ENCODE peak calls at places on chromosomes 13 and 19, in eight cellular contexts. Q, Z, I, Y, X, G, W and L are unnamed samples.

GRCh38 chr19:33630880-33631627 is 9.3 kb downstream of the CHST8 start:
- DNase-seq in Q (no peak), I (peak; percentile 26), X (no peak), G (no peak), Z (no peak), W (no peak), Y (no peak), L (no peak)

GRCh38 chr13:106680796-106681482 is 113.0 kb upstream of the ARGLU1 start:
- DNase-seq in G (no peak), W (no peak), Y (no peak), Q (no peak), X (no peak), I (no peak), Z (no peak), L (no peak)

GRCh38 chr13:65460136-65460535 is 1770.0 kb downstream of the PCDH9 start:
- DNase-seq in G (no peak), Z (no peak), Y (no peak), X (no peak), W (no peak), Q (no peak), I (no peak), L (no peak)

GRCh38 chr19:3357731-3358391 is 8.5 kb upstream of the NFIC start:
- DNase-seq in Q (no peak), Y (peak; percentile 56), I (peak; percentile 45), W (no peak), G (no peak), Z (peak; percentile 58), X (peak; percentile 90), L (no peak)

GRCh38 chr13:46556380-46556779 is 3.4 kb downstream of the LRCH1 start:
- DNase-seq in X (no peak), Q (no peak), Y (no peak), G (no peak), W (no peak), I (no peak), Z (no peak), L (no peak)

GRCh38 chr13:20814224-20814910 is 40.6 kb upstream of the EEF1AKMT1 start:
- DNase-seq in I (peak; percentile 93), X (peak; percentile 88), W (peak; percentile 96), Q (peak; percentile 69), Z (no peak), Y (no peak), G (peak; percentile 66), L (peak; percentile 72)

GRCh38 chr19:34075661-34076091 is 96.6 kb upstream of the LSM14A start:
- DNase-seq in Y (no peak), X (no peak), I (peak; percentile 15), Z (no peak), G (no peak), Q (no peak), W (no peak), L (no peak)

GRCh38 chr19:53908106-53908932 is 759 bp upstream of the CACNG7 start:
- DNase-seq in Z (no peak), I (peak; percentile 56), X (peak; percentile 80), W (no peak), G (no peak), Q (no peak), Y (peak; percentile 61), L (peak; percentile 19)

GRCh38 chr19:56699552-56699951 is 28.0 kb upstream of the ZNF835 start:
- DNase-seq in I (no peak), Z (no peak), G (no peak), Y (no peak), Q (no peak), W (no peak), X (no peak), L (no peak)

GRCh38 chr13:50244913-50245574 is 229.8 kb downstream of the KCNRG start:
- DNase-seq in Z (peak; percentile 48), W (no peak), X (no peak), Y (peak; percentile 36), G (no peak), I (peak; percentile 88), Q (peak; percentile 12), L (peak; percentile 96)

GRCh38 chr19:42150353-42150752 is 18.1 kb upstream of the POU2F2 start:
- DNase-seq in G (no peak), X (peak; percentile 51), Q (no peak), Y (no peak), Z (no peak), W (no peak), I (no peak), L (no peak)

GRCh38 chr19:18951721-18952281 is 10.8 kb upstream of the HOMER3 start:
- DNase-seq in Y (no peak), G (no peak), W (no peak), X (no peak), Z (no peak), I (peak; percentile 87), Q (no peak), L (peak; percentile 99)

GRCh38 chr19:51158474-51159129 is 16.5 kb downstream of the SIGLEC7 start:
- DNase-seq in I (peak; percentile 46), Y (peak; percentile 78), Z (peak; percentile 75), W (peak; percentile 74), G (no peak), Q (no peak), X (peak; percentile 51), L (peak; percentile 33)

GRCh38 chr13:60182907-60183306 is 19.2 kb upstream of the DIAPH3 start:
- DNase-seq in Y (no peak), W (no peak), Q (no peak), Z (no peak), G (no peak), X (no peak), I (no peak), L (no peak)

GRCh38 chr19:30339624-30340525 is 32.3 kb upstream of the ZNF536 start:
- DNase-seq in W (no peak), I (no peak), X (no peak), G (peak; percentile 28), Y (no peak), Q (no peak), Z (no peak), L (no peak)

GRCh38 chr19:30338878-30339623 is 33.1 kb upstream of the ZNF536 start:
- DNase-seq in W (no peak), Q (no peak), Z (no peak), G (peak; percentile 21), I (no peak), Y (no peak), X (no peak), L (no peak)

GRCh38 chr19:30342901-30343300 is 29.3 kb upstream of the ZNF536 start:
- DNase-seq in W (no peak), X (no peak), G (peak; percentile 32), Z (no peak), I (no peak), Q (no peak), Y (no peak), L (no peak)

GRCh38 chr19:30341646-30342201 is 30.5 kb upstream of the ZNF536 start:
- DNase-seq in G (no peak), Q (no peak), W (no peak), X (no peak), Y (no peak), Z (no peak), I (peak; percentile 10), L (no peak)

GRCh38 chr19:30340724-30341595 is 31.2 kb upstream of the ZNF536 start:
- DNase-seq in Y (no peak), X (no peak), W (no peak), Z (no peak), G (no peak), I (peak; percentile 4), Q (no peak), L (no peak)
- H3K4me3 ChIP-seq in Y (no peak overlapping the region), X (no peak overlapping the region), W (no peak overlapping the region), Z (no peak overlapping the region), G (no peak overlapping the region), I (no peak overlapping the region), Q (no peak overlapping the region), L (no peak overlapping the region)

DNA sequence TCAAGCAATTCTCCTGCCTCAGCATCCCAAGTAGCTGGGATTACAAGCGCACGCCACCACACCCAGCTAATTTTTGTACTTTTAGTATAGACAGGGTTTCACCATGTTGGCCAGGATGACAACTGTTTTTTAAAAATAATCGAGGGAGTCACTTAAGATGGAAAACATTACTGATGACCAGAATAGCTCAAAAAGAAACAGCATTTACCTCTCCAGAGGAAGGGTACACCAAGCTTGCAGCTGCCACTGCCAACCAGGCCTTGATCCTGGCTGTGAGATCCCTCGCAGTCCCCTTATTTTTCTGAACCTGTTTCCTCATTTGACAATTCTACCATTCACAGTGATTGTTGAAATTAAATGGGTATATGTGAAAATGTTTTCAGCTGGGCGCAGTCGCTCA is 14.5 kb downstream of the PDCD5 start:
- DNase-seq in X (no peak), W (no peak), G (no peak), Z (no peak), Q (no peak), I (no peak), Y (no peak), L (no peak)
- H3K36me3 ChIP-seq in X (peaks cover 55% of the 10 kb centered on the region), W (peaks cover 43% of the 10 kb centered on the region), G (peaks cover 77% of the 10 kb centered on the region), Z (peaks cover 35% of the 10 kb centered on the region), Q (peaks cover 35% of the 10 kb centered on the region), I (peaks cover 53% of the 10 kb centered on the region), Y (peaks cover 70% of the 10 kb centered on the region), L (peaks cover 11% of the 10 kb centered on the region)

GRCh38 chr13:40667622-40667978 is 1.2 kb upstream of the FOXO1 start:
- DNase-seq in Y (no peak), X (no peak), G (peak; percentile 55), Q (no peak), W (no peak), I (no peak), Z (peak; percentile 55), L (no peak)

GRCh38 chr13:40670307-40670706 is 3.9 kb upstream of the FOXO1 start:
- DNase-seq in Y (no peak), Z (no peak), W (no peak), Q (no peak), G (no peak), X (no peak), I (no peak), L (no peak)

GRCh38 chr13:40666058-40666904 is at the start of gene FOXO1:
- DNase-seq in I (peak; percentile 92), Z (peak; percentile 91), Y (peak; percentile 97), G (peak; percentile 93), Q (peak; percentile 46), X (peak; percentile 69), W (peak; percentile 94), L (peak; percentile 56)

GRCh38 chr13:40666905-40667621 is 622 bp upstream of the FOXO1 start:
- DNase-seq in I (peak; percentile 77), W (peak; percentile 79), Z (peak; percentile 61), Q (no peak), G (peak; percentile 67), Y (peak; percentile 64), X (no peak), L (no peak)

GRCh38 chr13:40668335-40668734 is 1.9 kb upstream of the FOXO1 start:
- DNase-seq in Q (no peak), G (peak; percentile 55), X (no peak), I (peak; percentile 57), Z (peak; percentile 74), W (no peak), Y (peak; percentile 55), L (no peak)
- H3K4me3 ChIP-seq in Q (no peak overlapping the region), G (no peak overlapping the region), X (no peak overlapping the region), I (no peak overlapping the region), Z (peak overlapping the region; percentile 74), W (no peak overlapping the region), Y (no peak overlapping the region), L (no peak overlapping the region)

DNA sequence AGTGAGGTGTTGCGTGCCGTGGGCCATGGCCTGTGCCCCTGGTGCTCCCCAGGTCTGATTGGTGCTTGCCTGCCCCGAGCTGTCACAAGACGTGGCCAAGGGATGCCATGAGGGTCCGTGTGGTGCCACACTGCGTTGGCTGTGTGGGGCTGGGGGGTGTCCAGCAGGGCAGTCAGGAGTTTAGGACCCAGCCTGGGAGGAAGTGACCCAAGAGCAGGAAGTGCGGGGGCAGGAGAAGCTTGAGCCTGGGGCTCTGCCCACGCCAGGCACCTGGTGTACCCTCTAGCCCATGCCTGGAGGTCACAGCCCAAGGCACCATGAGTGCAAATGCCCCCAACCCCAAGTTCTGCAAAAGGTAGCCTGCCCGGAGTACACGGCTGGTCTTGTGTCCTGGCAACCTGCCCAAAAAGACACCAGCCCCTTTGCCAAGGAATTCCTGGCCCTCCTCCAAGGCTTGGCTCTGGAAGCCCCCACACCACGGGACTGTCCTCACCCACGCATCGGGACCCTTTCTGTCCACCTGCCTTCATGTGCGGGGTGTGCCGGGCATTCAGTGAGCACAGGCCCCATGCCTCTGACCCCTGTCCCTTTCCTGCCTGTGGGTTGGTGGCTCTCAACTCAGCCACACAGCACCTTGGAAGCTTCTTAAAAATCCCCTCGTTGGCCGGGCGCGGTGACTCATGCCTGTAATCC is 24.9 kb downstream of the MPND start:
- DNase-seq in W (no peak), X (no peak), I (no peak), Q (no peak), Z (no peak), G (no peak), Y (no peak), L (peak; percentile 22)
- H3K36me3 ChIP-seq in W (peaks cover 22% of the 10 kb centered on the region), X (peaks cover 42% of the 10 kb centered on the region), I (peaks cover 10% of the 10 kb centered on the region), Q (peaks cover 25% of the 10 kb centered on the region), Z (peaks cover 5% of the 10 kb centered on the region), G (peaks cover 44% of the 10 kb centered on the region), Y (peaks cover 77% of the 10 kb centered on the region), L (peaks cover 45% of the 10 kb centered on the region)